ENCODE peak calls at places on chromosomes 2 and 18, in five cellular contexts. U is epithelial cell of prostate, T is GM13977, O is mesendoderm, V is left ventricle myocardium superior. L is an unnamed sample.

GRCh38 chr2:20672191-20672951 is 5.4 kb downstream of the GDF7 start:
- DNase-seq in V (no peak), U (no peak), O (peak; percentile 75), T (peak; percentile 19), L (no peak)

GRCh38 chr2:19623488-19623887 is 265.1 kb upstream of the OSR1 start:
- DNase-seq in U (peak; percentile 70), O (no peak), V (no peak), T (no peak), L (no peak)

GRCh38 chr2:73987109-73987947 is 2.6 kb downstream of the TET3 start:
- DNase-seq in T (no peak), U (no peak), V (peak; percentile 65), O (no peak), L (peak; percentile 52)

GRCh38 chr18:76167440-76167839 is 327.6 kb downstream of the ZNF516 start:
- DNase-seq in V (no peak), U (no peak), T (no peak), O (peak; percentile 9), L (no peak)

GRCh38 chr2:156800065-156800556 is 363.9 kb downstream of the GPD2 start:
- DNase-seq in T (no peak), O (peak; percentile 83), V (no peak), U (no peak), L (no peak)

GRCh38 chr18:67710639-67711038 is 194.1 kb upstream of the DSEL start:
- DNase-seq in T (no peak), O (peak; percentile 68), U (no peak), V (no peak), L (no peak)

GRCh38 chr2:129465045-129465444 is 514.4 kb upstream of the RAB6C start:
- DNase-seq in T (no peak), O (no peak), V (no peak), U (no peak), L (no peak)

GRCh38 chr2:239939736-239940483 is 85.2 kb downstream of the NDUFA10 start:
- DNase-seq in O (no peak), T (no peak), V (peak; percentile 82), U (no peak), L (no peak)

GRCh38 chr18:46607926-46608325 is 49.1 kb downstream of the LOXHD1 start:
- DNase-seq in T (no peak), U (no peak), V (no peak), O (no peak), L (no peak)

GRCh38 chr18:28412521-28412920 is 235.6 kb upstream of the CDH2 start:
- DNase-seq in O (no peak), V (no peak), T (no peak), U (no peak), L (no peak)

GRCh38 chr2:221465776-221466175 is 106.3 kb downstream of the EPHA4 start:
- DNase-seq in U (no peak), O (no peak), T (no peak), V (no peak), L (no peak)

GRCh38 chr18:77130229-77131099 is 2.1 kb downstream of the MBP start:
- DNase-seq in V (no peak), O (no peak), U (no peak), T (no peak), L (no peak)

GRCh38 chr18:79471048-79471447 is 75.3 kb downstream of the NFATC1 start:
- DNase-seq in O (no peak), T (no peak), U (no peak), V (no peak), L (no peak)

GRCh38 chr2:102736174-102736606 is 25.6 kb upstream of the TMEM182 start:
- DNase-seq in U (no peak), V (no peak), O (peak; percentile 41), T (peak; percentile 66), L (peak; percentile 67)

GRCh38 chr2:200509227-200509607 is 651 bp downstream of the KCTD18 start:
- DNase-seq in V (peak; percentile 29), T (peak; percentile 32), U (no peak), O (peak; percentile 12), L (peak; percentile 32)

GRCh38 chr2:64482765-64483504 is 29.0 kb downstream of the LGALSL start:
- DNase-seq in T (no peak), U (peak; percentile 44), O (peak; percentile 90), V (no peak), L (no peak)

L was measured in GM10248.